ENCODE peak calls at places on chromosome 21, in four cellular contexts. One of them, this sample, is unnamed.

GRCh38 chr21:16194851-16195251 is 465.1 kb downstream of the USP25 start:
- DNase-seq in non-pigmented ciliary epithelial cell: no peak
- DNase-seq in ELF-1: no peak
- DNase-seq in activated naive CD4-positive, alpha-beta T cell treated with anti-CD3 and anti-CD28 coated beads, Interleukin-2, amount 50 U/mL, for 16 hours: no peak
- DNase-seq in this sample: no peak

GRCh38 chr21:33651965-33652680 is 9.8 kb downstream of the ITSN1 start:
- DNase-seq in non-pigmented ciliary epithelial cell: no peak
- DNase-seq in ELF-1: no peak
- DNase-seq in activated naive CD4-positive, alpha-beta T cell treated with anti-CD3 and anti-CD28 coated beads, Interleukin-2, amount 50 U/mL, for 16 hours: no peak
- DNase-seq in this sample: no peak

GRCh38 chr21:40717008-40717407 is 129.9 kb downstream of the DSCAM start:
- DNase-seq in non-pigmented ciliary epithelial cell: no peak
- DNase-seq in ELF-1: no peak
- DNase-seq in activated naive CD4-positive, alpha-beta T cell treated with anti-CD3 and anti-CD28 coated beads, Interleukin-2, amount 50 U/mL, for 16 hours: no peak
- DNase-seq in this sample: no peak

GRCh38 chr21:28154121-28154520 is 838.6 kb downstream of the LTN1 start:
- DNase-seq in non-pigmented ciliary epithelial cell: no peak
- DNase-seq in ELF-1: no peak
- DNase-seq in activated naive CD4-positive, alpha-beta T cell treated with anti-CD3 and anti-CD28 coated beads, Interleukin-2, amount 50 U/mL, for 16 hours: no peak
- DNase-seq in this sample: no peak

GRCh38 chr21:17460094-17460493 is 52.7 kb upstream of the CXADR start:
- DNase-seq in non-pigmented ciliary epithelial cell: no peak
- DNase-seq in activated naive CD4-positive, alpha-beta T cell treated with anti-CD3 and anti-CD28 coated beads, Interleukin-2, amount 50 U/mL, for 16 hours: no peak
- DNase-seq in ELF-1: no peak
- DNase-seq in this sample: no peak

GRCh38 chr21:15192243-15192642 is 127.4 kb upstream of the NRIP1 start:
- DNase-seq in activated naive CD4-positive, alpha-beta T cell treated with anti-CD3 and anti-CD28 coated beads, Interleukin-2, amount 50 U/mL, for 16 hours: no peak
- DNase-seq in non-pigmented ciliary epithelial cell: no peak
- DNase-seq in ELF-1: no peak
- DNase-seq in this sample: no peak

GRCh38 chr21:17679002-17679600 is 66.4 kb upstream of the BTG3 start:
- DNase-seq in activated naive CD4-positive, alpha-beta T cell treated with anti-CD3 and anti-CD28 coated beads, Interleukin-2, amount 50 U/mL, for 16 hours: no peak
- DNase-seq in non-pigmented ciliary epithelial cell: peak; percentile 23
- DNase-seq in ELF-1: no peak
- DNase-seq in this sample: peak; percentile 75

GRCh38 chr21:38303300-38303699 is 46.5 kb downstream of the KCNJ15 start:
- DNase-seq in ELF-1: no peak
- DNase-seq in activated naive CD4-positive, alpha-beta T cell treated with anti-CD3 and anti-CD28 coated beads, Interleukin-2, amount 50 U/mL, for 16 hours: no peak
- DNase-seq in non-pigmented ciliary epithelial cell: no peak
- DNase-seq in this sample: no peak

GRCh38 chr21:42974832-42975820 is 764 bp downstream of the PKNOX1 start:
- DNase-seq in non-pigmented ciliary epithelial cell: no peak
- DNase-seq in activated naive CD4-positive, alpha-beta T cell treated with anti-CD3 and anti-CD28 coated beads, Interleukin-2, amount 50 U/mL, for 16 hours: peak; percentile 77
- DNase-seq in ELF-1: peak; percentile 73
- DNase-seq in this sample: peak; percentile 44

GRCh38 chr21:44568667-44569556 is 4.6 kb upstream of the KRTAP10-4 start:
- DNase-seq in activated naive CD4-positive, alpha-beta T cell treated with anti-CD3 and anti-CD28 coated beads, Interleukin-2, amount 50 U/mL, for 16 hours: no peak
- DNase-seq in ELF-1: no peak
- DNase-seq in non-pigmented ciliary epithelial cell: no peak
- DNase-seq in this sample: no peak

GRCh38 chr21:46144464-46145070 is 10.8 kb downstream of the FTCD start:
- DNase-seq in ELF-1: no peak
- DNase-seq in non-pigmented ciliary epithelial cell: no peak
- DNase-seq in activated naive CD4-positive, alpha-beta T cell treated with anti-CD3 and anti-CD28 coated beads, Interleukin-2, amount 50 U/mL, for 16 hours: no peak
- DNase-seq in this sample: no peak

GRCh38 chr21:38308010-38308784 is 51.4 kb downstream of the KCNJ15 start:
- DNase-seq in ELF-1: no peak
- DNase-seq in non-pigmented ciliary epithelial cell: no peak
- DNase-seq in activated naive CD4-positive, alpha-beta T cell treated with anti-CD3 and anti-CD28 coated beads, Interleukin-2, amount 50 U/mL, for 16 hours: no peak
- DNase-seq in this sample: no peak

GRCh38 chr21:36707763-36708511 is 9.0 kb downstream of the SIM2 start:
- DNase-seq in activated naive CD4-positive, alpha-beta T cell treated with anti-CD3 and anti-CD28 coated beads, Interleukin-2, amount 50 U/mL, for 16 hours: no peak
- DNase-seq in non-pigmented ciliary epithelial cell: no peak
- DNase-seq in ELF-1: peak; percentile 32
- DNase-seq in this sample: no peak

GRCh38 chr21:42401164-42401563 is 2.5 kb upstream of the UBASH3A start:
- DNase-seq in activated naive CD4-positive, alpha-beta T cell treated with anti-CD3 and anti-CD28 coated beads, Interleukin-2, amount 50 U/mL, for 16 hours: no peak
- DNase-seq in ELF-1: no peak
- DNase-seq in non-pigmented ciliary epithelial cell: no peak
- DNase-seq in this sample: no peak

GRCh38 chr21:41869771-41870170 is 9.4 kb downstream of the PRDM15 start:
- DNase-seq in ELF-1: no peak
- DNase-seq in activated naive CD4-positive, alpha-beta T cell treated with anti-CD3 and anti-CD28 coated beads, Interleukin-2, amount 50 U/mL, for 16 hours: no peak
- DNase-seq in non-pigmented ciliary epithelial cell: no peak
- DNase-seq in this sample: no peak

GRCh38 chr21:28127390-28127789 is 865.3 kb downstream of the LTN1 start:
- DNase-seq in ELF-1: no peak
- DNase-seq in non-pigmented ciliary epithelial cell: no peak
- DNase-seq in activated naive CD4-positive, alpha-beta T cell treated with anti-CD3 and anti-CD28 coated beads, Interleukin-2, amount 50 U/mL, for 16 hours: no peak
- DNase-seq in this sample: no peak

GRCh38 chr21:42614811-42615342 is 38.5 kb upstream of the PDE9A start:
- DNase-seq in activated naive CD4-positive, alpha-beta T cell treated with anti-CD3 and anti-CD28 coated beads, Interleukin-2, amount 50 U/mL, for 16 hours: peak; percentile 56
- DNase-seq in ELF-1: peak; percentile 66
- DNase-seq in non-pigmented ciliary epithelial cell: no peak
- DNase-seq in this sample: no peak

GRCh38 chr21:46098303-46099141 is 610 bp downstream of the COL6A2 start:
- DNase-seq in non-pigmented ciliary epithelial cell: no peak
- DNase-seq in activated naive CD4-positive, alpha-beta T cell treated with anti-CD3 and anti-CD28 coated beads, Interleukin-2, amount 50 U/mL, for 16 hours: no peak
- DNase-seq in ELF-1: peak; percentile 32
- DNase-seq in this sample: no peak

GRCh38 chr21:41933259-41934079 is 20.3 kb downstream of the C2CD2 start:
- DNase-seq in ELF-1: no peak
- DNase-seq in non-pigmented ciliary epithelial cell: no peak
- DNase-seq in activated naive CD4-positive, alpha-beta T cell treated with anti-CD3 and anti-CD28 coated beads, Interleukin-2, amount 50 U/mL, for 16 hours: no peak
- DNase-seq in this sample: no peak

GRCh38 chr21:42056996-42057689 is 14.0 kb upstream of the UMODL1 start:
- DNase-seq in ELF-1: peak; percentile 81
- DNase-seq in non-pigmented ciliary epithelial cell: peak; percentile 28
- DNase-seq in activated naive CD4-positive, alpha-beta T cell treated with anti-CD3 and anti-CD28 coated beads, Interleukin-2, amount 50 U/mL, for 16 hours: no peak
- DNase-seq in this sample: no peak

GRCh38 chr21:34865922-34866271 is 183.2 kb downstream of the RUNX1 start:
- DNase-seq in activated naive CD4-positive, alpha-beta T cell treated with anti-CD3 and anti-CD28 coated beads, Interleukin-2, amount 50 U/mL, for 16 hours: peak; percentile 48
- DNase-seq in ELF-1: peak; percentile 96
- DNase-seq in non-pigmented ciliary epithelial cell: no peak
- DNase-seq in this sample: no peak

GRCh38 chr21:41045534-41046268 is 122.3 kb upstream of the BACE2 start:
- DNase-seq in activated naive CD4-positive, alpha-beta T cell treated with anti-CD3 and anti-CD28 coated beads, Interleukin-2, amount 50 U/mL, for 16 hours: no peak
- DNase-seq in non-pigmented ciliary epithelial cell: no peak
- DNase-seq in ELF-1: peak; percentile 39
- DNase-seq in this sample: peak; percentile 67

GRCh38 chr21:46080171-46081021 is 17.5 kb upstream of the COL6A2 start:
- DNase-seq in activated naive CD4-positive, alpha-beta T cell treated with anti-CD3 and anti-CD28 coated beads, Interleukin-2, amount 50 U/mL, for 16 hours: peak; percentile 8
- DNase-seq in non-pigmented ciliary epithelial cell: no peak
- DNase-seq in ELF-1: no peak
- DNase-seq in this sample: no peak

GRCh38 chr21:24852610-24853195 is 754.6 kb downstream of the MRPL39 start:
- DNase-seq in ELF-1: no peak
- DNase-seq in non-pigmented ciliary epithelial cell: no peak
- DNase-seq in activated naive CD4-positive, alpha-beta T cell treated with anti-CD3 and anti-CD28 coated beads, Interleukin-2, amount 50 U/mL, for 16 hours: no peak
- DNase-seq in this sample: no peak

GRCh38 chr21:44612029-44612486 is at the start of gene KRTAP10-8:
- DNase-seq in ELF-1: no peak
- DNase-seq in activated naive CD4-positive, alpha-beta T cell treated with anti-CD3 and anti-CD28 coated beads, Interleukin-2, amount 50 U/mL, for 16 hours: no peak
- DNase-seq in non-pigmented ciliary epithelial cell: no peak
- DNase-seq in this sample: no peak

GRCh38 chr21:33901421-33902288 is 13.9 kb downstream of the ATP5PO start:
- DNase-seq in activated naive CD4-positive, alpha-beta T cell treated with anti-CD3 and anti-CD28 coated beads, Interleukin-2, amount 50 U/mL, for 16 hours: no peak
- DNase-seq in ELF-1: peak; percentile 78
- DNase-seq in non-pigmented ciliary epithelial cell: peak; percentile 32
- DNase-seq in this sample: peak; percentile 27

GRCh38 chr21:38434913-38435533 is 63.3 kb downstream of the ERG start:
- DNase-seq in ELF-1: no peak
- DNase-seq in non-pigmented ciliary epithelial cell: no peak
- DNase-seq in activated naive CD4-positive, alpha-beta T cell treated with anti-CD3 and anti-CD28 coated beads, Interleukin-2, amount 50 U/mL, for 16 hours: no peak
- DNase-seq in this sample: no peak